ENCODE peak calls at places on chromosomes 16 and 17, in five cellular contexts. A is body of pancreas, C is T1000, W is cardiac fibroblast, V is RPMI7951. J is an unnamed sample.

GRCh38 chr17:13725286-13725990 is 123.7 kb upstream of the HS3ST3A1 start:
- DNase-seq in V (peak; percentile 76), W (peak; percentile 55), A (no peak), C (peak; percentile 41), J (no peak)

GRCh38 chr16:83882118-83882879 is 16.6 kb upstream of the MLYCD start:
- DNase-seq in A (no peak), C (no peak), V (no peak), W (no peak), J (no peak)

GRCh38 chr17:28282596-28282995 is 36.4 kb upstream of the TMEM97 start:
- DNase-seq in W (peak; percentile 72), V (peak; percentile 67), C (peak; percentile 19), A (no peak), J (no peak)

GRCh38 chr16:58814348-58814801 is 80.3 kb upstream of the GOT2 start:
- DNase-seq in A (peak; percentile 46), C (no peak), W (peak; percentile 64), V (peak; percentile 30), J (no peak)

GRCh38 chr16:5056347-5056746 is 9.4 kb downstream of the C16orf89 start:
- DNase-seq in A (no peak), W (no peak), C (no peak), V (no peak), J (no peak)

GRCh38 chr16:83853834-83854233 is 45.1 kb upstream of the MLYCD start:
- DNase-seq in A (no peak), V (no peak), W (no peak), C (no peak), J (no peak)

GRCh38 chr16:56450901-56451752 is at the start of the genes NUDT21 and OGFOD1:
- DNase-seq in V (peak; percentile 98), A (peak; percentile 95), W (peak; percentile 98), C (peak; percentile 85), J (peak; percentile 96)

GRCh38 chr16:74052006-74052405 is 244.6 kb upstream of the PSMD7 start:
- DNase-seq in V (no peak), C (no peak), W (no peak), A (no peak), J (no peak)

GRCh38 chr16:56576585-56577299 is 11.9 kb downstream of the MT4 start:
- DNase-seq in A (peak; percentile 90), C (no peak), V (peak; percentile 53), W (peak; percentile 75), J (peak; percentile 82)

J was measured in lung.